ENCODE peak calls at places on chromosomes 16 and 17, in five cellular contexts. T is pancreas, B is prostate gland, H is ascending aorta, G is ovary. V is an unnamed sample.

GRCh38 chr16:580141-580945 is 9.5 kb upstream of the RAB40C start:
- DNase-seq in T (peak; percentile 86), G (no peak), B (no peak), H (no peak), V (no peak)

GRCh38 chr17:80832266-80832676 is 159.4 kb upstream of the CHMP6 start:
- DNase-seq in G (peak; percentile 60), H (peak; percentile 64), B (no peak), T (no peak), V (no peak)

GRCh38 chr17:27354491-27355081 is 60.7 kb downstream of the WSB1 start:
- DNase-seq in G (no peak), T (no peak), B (no peak), H (peak; percentile 43), V (peak; percentile 43)

GRCh38 chr16:68275611-68276191 is 11.4 kb downstream of the SLC7A6 start:
- DNase-seq in G (no peak), B (peak; percentile 65), T (no peak), H (no peak), V (peak; percentile 71)

GRCh38 chr16:78709137-78709871 is 609.9 kb downstream of the WWOX start:
- DNase-seq in H (no peak), B (no peak), G (no peak), T (no peak), V (no peak)

GRCh38 chr16:49127103-49127502 is 154.5 kb downstream of the CBLN1 start:
- DNase-seq in G (no peak), B (no peak), T (no peak), H (no peak), V (peak; percentile 33)

GRCh38 chr16:15899538-15900100 is 11.2 kb upstream of the CEP20 start:
- DNase-seq in B (peak; percentile 64), H (no peak), G (no peak), T (peak; percentile 54), V (no peak)

GRCh38 chr16:65524997-65525396 is 403.1 kb upstream of the CDH11 start:
- DNase-seq in B (no peak), G (no peak), T (no peak), H (no peak), V (no peak)

GRCh38 chr17:3969963-3970362 is 5.7 kb upstream of the ATP2A3 start:
- DNase-seq in B (no peak), T (no peak), H (no peak), G (no peak), V (no peak)

GRCh38 chr16:46976550-46976949 is 3.1 kb upstream of the DNAJA2 start:
- DNase-seq in G (no peak), B (peak; percentile 32), T (no peak), H (no peak), V (peak; percentile 11)

GRCh38 chr17:51263001-51263400 is 2.7 kb downstream of the UTP18 start:
- DNase-seq in B (no peak), H (no peak), G (no peak), T (no peak), V (no peak)

GRCh38 chr16:80347900-80348299 is 192.9 kb upstream of the DYNLRB2 start:
- DNase-seq in T (no peak), G (peak; percentile 38), B (peak; percentile 31), H (no peak), V (no peak)

GRCh38 chr16:87836346-87836843 is 32.9 kb downstream of the SLC7A5 start:
- DNase-seq in G (no peak), B (no peak), T (no peak), H (no peak), V (no peak)

GRCh38 chr16:87837627-87838289 is 31.5 kb downstream of the SLC7A5 start:
- DNase-seq in G (no peak), T (no peak), B (no peak), H (no peak), V (no peak)

GRCh38 chr16:87838643-87839541 is 30.4 kb downstream of the SLC7A5 start:
- DNase-seq in G (no peak), B (no peak), H (no peak), T (no peak), V (no peak)

GRCh38 chr16:87835882-87836331 is 33.4 kb downstream of the SLC7A5 start:
- DNase-seq in B (no peak), T (no peak), G (no peak), H (no peak), V (no peak)

GRCh38 chr16:87836844-87837581 is 32.3 kb downstream of the SLC7A5 start:
- DNase-seq in T (no peak), G (no peak), H (no peak), B (no peak), V (no peak)
- H3K4me1 ChIP-seq in T (no peaks in the 10 kb centered on the region), G (no peaks in the 10 kb centered on the region), H (no peaks in the 10 kb centered on the region), B (no peaks in the 10 kb centered on the region), V (peaks cover 26% of the 10 kb centered on the region)

GRCh38 chr17:36935681-36936454 is 1.4 kb upstream of the LHX1 start:
- DNase-seq in G (no peak), B (no peak), T (no peak), H (no peak), V (no peak)
- H3K4me1 ChIP-seq in G (peaks cover 16% of the 10 kb centered on the region), B (no peaks in the 10 kb centered on the region), T (peaks cover 8% of the 10 kb centered on the region), H (peaks cover 60% of the 10 kb centered on the region), V (no peaks in the 10 kb centered on the region)

GRCh38 chr16:85579199-85579598 is 33.9 kb upstream of the GSE1 start:
- DNase-seq in B (no peak), T (no peak), H (no peak), G (no peak), V (no peak)
- H3K4me1 ChIP-seq in B (peaks cover 8% of the 10 kb centered on the region), T (peaks cover 17% of the 10 kb centered on the region), H (peaks cover 13% of the 10 kb centered on the region), G (peaks cover 19% of the 10 kb centered on the region), V (no peaks in the 10 kb centered on the region)

GRCh38 chr16:11681977-11682654 is 13.9 kb downstream of the SNN start:
- DNase-seq in G (no peak), H (no peak), B (no peak), T (no peak), V (peak; percentile 94)
- H3K4me1 ChIP-seq in G (peaks cover 2% of the 10 kb centered on the region), H (peaks cover 14% of the 10 kb centered on the region), B (no peaks in the 10 kb centered on the region), T (no peaks in the 10 kb centered on the region), V (peaks cover 100% of the 10 kb centered on the region)

GRCh38 chr17:40451420-40451819 is 8.2 kb downstream of the IGFBP4 start:
- DNase-seq in H (peak; percentile 90), B (no peak), G (peak; percentile 89), T (peak; percentile 15), V (no peak)
- H3K4me1 ChIP-seq in H (peaks cover 43% of the 10 kb centered on the region), B (peaks cover 9% of the 10 kb centered on the region), G (peaks cover 46% of the 10 kb centered on the region), T (peaks cover 14% of the 10 kb centered on the region), V (no peaks in the 10 kb centered on the region)

GRCh38 chr17:63138713-63139112 is 172.7 kb downstream of the TANC2 start:
- DNase-seq in H (no peak), T (no peak), G (no peak), B (no peak), V (no peak)

GRCh38 chr17:63137163-63137562 is 171.1 kb downstream of the TANC2 start:
- DNase-seq in H (no peak), B (no peak), G (no peak), T (no peak), V (no peak)

GRCh38 chr17:63142836-63143235 is 176.8 kb downstream of the TANC2 start:
- DNase-seq in T (no peak), G (no peak), B (no peak), H (no peak), V (no peak)

GRCh38 chr17:63139356-63139755 is 173.3 kb downstream of the TANC2 start:
- DNase-seq in T (no peak), H (no peak), G (no peak), B (no peak), V (no peak)

DNA sequence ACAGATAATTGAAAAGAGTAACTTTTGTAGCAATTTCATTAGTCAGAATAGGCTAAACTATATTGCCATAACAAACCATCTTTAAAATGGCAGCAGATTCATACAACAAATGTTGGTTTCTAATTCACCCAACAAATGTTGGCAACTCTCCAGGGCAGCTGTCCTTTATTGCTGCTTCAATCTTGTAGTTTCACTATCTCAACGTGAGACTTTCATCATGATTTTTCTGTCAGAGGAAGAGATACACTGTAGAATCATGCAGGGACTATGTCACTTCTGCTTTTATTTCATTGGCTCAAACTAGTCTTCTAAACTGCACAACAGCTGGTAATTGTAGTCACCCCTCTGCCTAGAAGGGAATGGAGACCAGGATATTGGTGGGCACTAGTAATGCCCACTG is 174.2 kb downstream of the TANC2 start:
- DNase-seq in G (no peak), T (no peak), H (no peak), B (no peak), V (no peak)
- H3K4me1 ChIP-seq in G (no peaks in the 10 kb centered on the region), T (no peaks in the 10 kb centered on the region), H (no peaks in the 10 kb centered on the region), B (no peaks in the 10 kb centered on the region), V (no peaks in the 10 kb centered on the region)

GRCh38 chr17:2394775-2395191 is 6.1 kb downstream of the MNT start:
- DNase-seq in B (no peak), T (peak; percentile 46), G (peak; percentile 60), H (no peak), V (no peak)
- H3K4me1 ChIP-seq in B (peaks cover 51% of the 10 kb centered on the region), T (peaks cover 39% of the 10 kb centered on the region), G (peaks cover 37% of the 10 kb centered on the region), H (peaks cover 66% of the 10 kb centered on the region), V (peaks cover 53% of the 10 kb centered on the region)

GRCh38 chr16:70576431-70577255 is 53.0 kb downstream of the SF3B3 start:
- DNase-seq in B (no peak), G (no peak), T (no peak), H (peak; percentile 46), V (peak; percentile 28)

GRCh38 chr16:70579248-70579647 is 55.6 kb downstream of the SF3B3 start:
- DNase-seq in H (no peak), G (no peak), T (no peak), B (no peak), V (no peak)

GRCh38 chr16:70577256-70577698 is 53.7 kb downstream of the SF3B3 start:
- DNase-seq in G (no peak), H (peak; percentile 96), T (no peak), B (no peak), V (no peak)

GRCh38 chr16:70579648-70580630 is 56.3 kb downstream of the SF3B3 start:
- DNase-seq in T (no peak), B (no peak), H (peak; percentile 82), G (peak; percentile 39), V (no peak)

DNA sequence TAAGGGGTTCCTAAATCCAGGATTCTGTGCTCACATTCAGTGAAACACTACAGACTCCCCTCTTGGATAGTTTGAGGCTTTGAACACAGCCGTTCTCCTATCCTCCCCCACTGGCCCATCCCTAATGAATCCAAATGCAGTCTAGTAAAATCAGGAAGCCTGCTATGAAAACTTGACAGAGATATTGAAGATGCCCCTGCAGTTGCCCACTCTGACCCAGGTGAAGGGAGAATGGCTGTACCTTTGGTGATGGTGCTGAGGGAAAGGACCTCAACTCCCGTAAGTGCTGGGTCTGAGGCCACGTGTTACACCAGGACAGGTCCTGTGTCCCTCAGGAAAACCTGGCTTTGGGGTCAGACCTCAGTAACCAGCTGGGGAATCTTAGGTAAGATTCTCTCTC is 54.4 kb downstream of the SF3B3 start:
- DNase-seq in B (no peak), H (no peak), G (no peak), T (no peak), V (no peak)
- H3K4me1 ChIP-seq in B (no peaks in the 10 kb centered on the region), H (peaks cover 57% of the 10 kb centered on the region), G (peaks cover 9% of the 10 kb centered on the region), T (no peaks in the 10 kb centered on the region), V (peaks cover 5% of the 10 kb centered on the region)

DNA sequence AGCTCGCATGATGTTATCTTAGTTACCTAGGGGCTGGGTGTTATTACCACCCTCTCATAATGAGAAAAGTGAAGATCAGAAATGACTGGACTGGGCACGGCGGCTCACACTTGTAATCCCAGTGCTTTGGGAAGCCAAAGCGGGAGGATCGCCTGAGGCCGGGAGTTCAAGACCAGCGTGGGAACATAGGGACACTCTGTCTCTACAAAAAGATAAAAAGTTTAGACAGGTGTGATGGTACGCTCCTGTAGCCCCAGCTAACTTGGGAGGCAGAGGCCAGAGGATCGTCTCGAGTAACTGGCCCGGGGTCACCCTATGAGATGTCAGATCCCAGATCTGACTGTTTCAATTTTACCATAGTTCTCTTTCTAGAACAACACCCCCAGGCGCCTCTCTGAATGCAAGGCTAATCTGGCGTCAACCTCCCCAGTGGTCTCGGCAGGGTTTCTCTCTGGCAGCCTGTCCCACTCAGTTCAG is 1.9 kb upstream of the CCDC102A start:
- DNase-seq in T (no peak), H (no peak), B (no peak), G (no peak), V (no peak)
- H3K4me1 ChIP-seq in T (no peaks in the 10 kb centered on the region), H (peaks cover 16% of the 10 kb centered on the region), B (peaks cover 7% of the 10 kb centered on the region), G (peaks cover 5% of the 10 kb centered on the region), V (peaks cover 89% of the 10 kb centered on the region)

V was measured in OCI-LY7.